ENCODE peak calls at places on chromosomes 16 and 17, in four cellular contexts. N, K, E and Y are unnamed samples.

GRCh38 chr17:4124994-4125393 is 17.8 kb downstream of the ZZEF1 start:
- DNase-seq in N (no peak), K (no peak), E (no peak), Y (no peak)

GRCh38 chr17:70327723-70328122 is 158.4 kb downstream of the KCNJ2 start:
- DNase-seq in K (no peak), E (no peak), N (no peak), Y (no peak)

GRCh38 chr17:19867654-19868395 is at the start of gene ULK2:
- DNase-seq in E (peak), N (peak), K (peak), Y (peak)

GRCh38 chr17:74742153-74742515 is 5.1 kb downstream of the RAB37 start:
- DNase-seq in E (no peak), N (no peak), K (peak), Y (peak)

GRCh38 chr17:59851431-59852375 is 41.0 kb downstream of the TUBD1 start:
- DNase-seq in K (peak), N (no peak), E (peak), Y (no peak)

GRCh38 chr17:54373970-54374369 is 526.7 kb upstream of the TOM1L1 start:
- DNase-seq in N (no peak), E (no peak), K (no peak), Y (no peak)

GRCh38 chr17:72639711-72640110 is 452.8 kb downstream of the SLC39A11 start:
- DNase-seq in K (no peak), N (no peak), E (no peak), Y (no peak)

GRCh38 chr16:27712251-27712711 is 162.3 kb downstream of the KATNIP start:
- DNase-seq in K (no peak), N (no peak), E (no peak), Y (peak)

GRCh38 chr17:70338946-70339354 is 169.6 kb downstream of the KCNJ2 start:
- DNase-seq in N (no peak), K (no peak), E (no peak), Y (no peak)

GRCh38 chr16:90020260-90020837 is 1.1 kb upstream of the DBNDD1 start:
- DNase-seq in E (no peak), K (peak), N (no peak), Y (no peak)

DNA sequence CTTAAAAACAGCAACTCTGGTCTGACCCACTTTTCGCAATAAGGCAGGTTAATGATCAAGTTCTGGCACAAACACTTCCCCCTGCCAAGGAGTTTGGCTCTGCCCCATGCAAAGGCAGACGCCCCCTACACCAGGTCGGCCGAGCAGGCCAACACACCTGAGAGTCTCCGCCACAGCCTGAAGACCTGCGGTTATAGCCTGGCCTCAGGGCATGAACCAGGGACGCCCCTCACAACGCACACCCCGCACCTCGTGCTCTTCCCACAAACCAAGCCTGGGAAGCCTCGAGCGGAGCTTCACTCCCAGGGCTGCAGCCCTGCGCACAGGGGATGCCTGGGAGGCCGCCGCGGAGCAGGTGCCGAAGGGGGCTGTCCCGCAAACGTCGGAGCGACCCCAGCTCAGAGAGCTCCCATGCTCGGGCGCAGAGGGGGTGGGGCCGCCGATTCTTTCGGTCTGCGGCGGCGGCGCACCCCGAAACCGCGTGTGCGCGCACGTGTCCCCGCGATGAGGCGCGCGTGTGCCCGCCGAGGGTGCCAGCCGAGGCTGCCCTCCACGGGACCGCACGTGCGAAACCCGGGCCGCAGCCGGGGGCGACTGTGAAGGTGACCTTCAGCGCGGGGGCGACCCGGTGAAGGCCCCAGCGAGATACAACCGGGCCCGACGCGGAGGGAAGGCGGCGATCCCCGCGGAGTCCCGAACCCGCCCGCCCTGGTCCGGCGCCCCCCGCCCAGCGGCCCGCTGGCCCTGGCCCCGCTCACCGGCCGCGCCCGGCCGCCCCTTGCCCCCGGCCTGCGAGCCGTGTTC is 558 bp downstream of the CLUH start:
- DNase-seq in N (no peak), E (peak), K (no peak), Y (no peak)
- H2AK5ac ChIP-seq in N (no peak), E (no peak), K (peak), Y (no peak)

GRCh38 chr17:78973196-78973595 is 6.5 kb downstream of the LGALS3BP start:
- DNase-seq in N (peak), K (no peak), E (no peak), Y (peak)
- H3K14ac ChIP-seq in N (no peak), K (no peak), E (no peak), Y (no peak)

DNA sequence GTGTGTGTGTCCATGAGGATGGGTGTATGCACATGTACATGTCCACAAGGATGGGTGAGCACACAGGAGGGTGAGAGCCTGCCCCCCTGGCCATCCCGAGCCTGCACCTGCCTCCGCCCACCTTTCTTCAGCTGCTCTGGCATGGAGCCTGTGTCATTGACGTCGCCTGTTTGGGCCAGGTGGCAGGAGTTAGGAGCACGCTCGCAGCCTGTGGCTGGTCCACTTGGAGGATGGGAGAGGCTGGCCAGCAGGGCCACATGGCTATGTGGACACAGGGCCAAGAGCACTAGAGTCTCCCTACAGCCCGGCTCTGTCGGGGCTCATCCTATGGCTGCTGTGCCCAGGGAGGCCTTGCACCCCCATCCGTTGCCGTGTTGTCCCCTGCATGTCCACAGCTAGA is 21.4 kb downstream of the BAHCC1 start:
- DNase-seq in N (no peak), E (no peak), K (no peak), Y (no peak)
- H2AK5ac ChIP-seq in N (peak), E (no peak), K (peak), Y (no peak)

GRCh38 chr17:81419886-81420768 is 24.9 kb downstream of the BAHCC1 start:
- DNase-seq in E (peak), N (no peak), K (no peak), Y (no peak)
- H3K14ac ChIP-seq in E (peak), N (no peak), K (peak), Y (no peak)

GRCh38 chr17:81265576-81265975 is 26.5 kb downstream of the NDUFAF8 start:
- DNase-seq in E (no peak), N (no peak), K (no peak), Y (no peak)

GRCh38 chr17:81264640-81265039 is 25.5 kb downstream of the NDUFAF8 start:
- DNase-seq in E (no peak), K (no peak), N (no peak), Y (no peak)

GRCh38 chr17:81270279-81270678 is 24.8 kb downstream of the SLC38A10 start:
- DNase-seq in E (no peak), N (no peak), K (no peak), Y (no peak)

GRCh38 chr17:81271226-81271625 is 23.9 kb downstream of the SLC38A10 start:
- DNase-seq in K (no peak), N (no peak), E (no peak), Y (no peak)

GRCh38 chr17:81267390-81268067 is 27.6 kb downstream of the SLC38A10 start:
- DNase-seq in K (no peak), N (no peak), E (peak), Y (no peak)
- H2AK5ac ChIP-seq in K (no peak), N (no peak), E (no peak), Y (no peak)

GRCh38 chr16:88790312-88791150 is 5.5 kb upstream of the PIEZO1 start:
- DNase-seq in E (peak), K (peak), N (peak), Y (no peak)
- H3K14ac ChIP-seq in E (no peak), K (peak), N (no peak), Y (peak)

GRCh38 chr16:84237994-84238750 is 1.6 kb downstream of the KCNG4 start:
- DNase-seq in K (no peak), E (no peak), N (no peak), Y (no peak)
- H2AK5ac ChIP-seq in K (no peak), E (no peak), N (no peak), Y (no peak)

GRCh38 chr17:46971647-46972300 is 7.3 kb downstream of the RPRML start:
- DNase-seq in N (no peak), K (no peak), E (no peak), Y (no peak)
- H3K14ac ChIP-seq in N (no peak), K (no peak), E (no peak), Y (no peak)

GRCh38 chr17:6638046-6638908 is 2.2 kb downstream of the KIAA0753 start:
- DNase-seq in N (no peak), E (no peak), K (no peak), Y (no peak)
- H2AK5ac ChIP-seq in N (no peak), E (peak), K (peak), Y (no peak)